ENCODE peak calls at places on chromosome 22, in seven cellular contexts. L, F, V, W, T, D and G are unnamed samples.

GRCh38 chr22:42792909-42793847 is 63.9 kb downstream of the ARFGAP3 start:
- DNase-seq in L (no peak), F (no peak), V (no peak), W (peak; percentile 41), T (no peak), D (no peak), G (no peak)

GRCh38 chr22:46281866-46282678 is 14.3 kb downstream of the TTC38 start:
- DNase-seq in L (no peak), F (no peak), V (no peak), W (no peak), T (no peak), D (no peak), G (no peak)

GRCh38 chr22:43110927-43111623 is 525 bp downstream of the BIK start:
- DNase-seq in L (no peak), F (peak; percentile 8), V (peak; percentile 57), W (no peak), T (no peak), D (no peak), G (no peak)

GRCh38 chr22:41062146-41062545 is 30.2 kb upstream of the EP300 start:
- DNase-seq in L (no peak), F (no peak), V (no peak), W (no peak), T (no peak), D (no peak), G (no peak)

GRCh38 chr22:48171294-48171693 is 1408.8 kb downstream of the TBC1D22A start:
- DNase-seq in L (no peak), F (no peak), V (no peak), W (no peak), T (no peak), D (no peak), G (no peak)

GRCh38 chr22:30704978-30705377 is 10.3 kb downstream of the OSBP2 start:
- DNase-seq in L (no peak), F (no peak), V (no peak), W (no peak), T (no peak), D (no peak), G (no peak)

GRCh38 chr22:24063986-24064385 is 52.9 kb downstream of the CABIN1 start:
- DNase-seq in L (no peak), F (no peak), V (no peak), W (no peak), T (no peak), D (no peak), G (no peak)

GRCh38 chr22:37500745-37501144 is 14.6 kb upstream of the MFNG start:
- DNase-seq in L (no peak), F (no peak), V (no peak), W (no peak), T (no peak), D (no peak), G (no peak)

GRCh38 chr22:19122752-19123492 is 710 bp upstream of the DGCR2 start:
- DNase-seq in L (no peak), F (no peak), V (peak; percentile 19), W (no peak), T (no peak), D (no peak), G (no peak)

GRCh38 chr22:22408731-22409696 is 99.5 kb downstream of the ZNF280B start:
- DNase-seq in L (no peak), F (no peak), V (no peak), W (no peak), T (no peak), D (peak; percentile 15), G (peak; percentile 41)

GRCh38 chr22:25081409-25081824 is 118.2 kb upstream of the CRYBB3 start:
- DNase-seq in L (no peak), F (peak; percentile 50), V (peak; percentile 28), W (no peak), T (peak; percentile 59), D (peak; percentile 10), G (peak; percentile 73)

GRCh38 chr22:20615021-20615420 is 107.6 kb downstream of the MED15 start:
- DNase-seq in L (no peak), F (no peak), V (no peak), W (no peak), T (no peak), D (no peak), G (no peak)

GRCh38 chr22:27019827-27020226 is 362.4 kb downstream of the MIAT start:
- DNase-seq in L (no peak), F (no peak), V (no peak), W (no peak), T (no peak), D (no peak), G (no peak)

GRCh38 chr22:49746065-49746464 is 81.6 kb downstream of the BRD1 start:
- DNase-seq in L (no peak), F (no peak), V (no peak), W (no peak), T (no peak), D (no peak), G (no peak)

GRCh38 chr22:37982938-37983859 is 1.2 kb downstream of the SOX10 start:
- DNase-seq in L (no peak), F (no peak), V (no peak), W (no peak), T (no peak), D (no peak), G (no peak)

GRCh38 chr22:31343235-31344191 is 2.6 kb downstream of the PATZ1 start:
- DNase-seq in L (no peak), F (peak; percentile 9), V (peak; percentile 89), W (peak; percentile 39), T (peak; percentile 46), D (no peak), G (no peak)

GRCh38 chr22:46848227-46848626 is 85.8 kb downstream of the TBC1D22A start:
- DNase-seq in L (no peak), F (no peak), V (no peak), W (no peak), T (no peak), D (no peak), G (no peak)